ENCODE peak calls at places on chromosome 9, in nine cellular contexts. One of them, this sample, is unnamed.

GRCh38 chr9:34227445-34227844 is 48.6 kb downstream of the UBAP1 start:
- DNase-seq in fibroblast of the aortic adventitia: peak
- DNase-seq in pons: no peak
- DNase-seq in stimulated activated CD8-positive, alpha-beta memory T cell treated with anti-CD3 and anti-CD28 coated beads, Interleukin-7, amount 100 ng/mL, for 1 hour: no peak
- DNase-seq in ovary: no peak
- DNase-seq in GOT3: no peak
- DNase-seq in tibial artery: no peak
- DNase-seq in BJ: no peak
- DNase-seq in NCI-H774: no peak
- DNase-seq in this sample: no peak

GRCh38 chr9:127548352-127548878 is 63.7 kb upstream of the STXBP1 start:
- DNase-seq in fibroblast of the aortic adventitia: no peak
- DNase-seq in pons: no peak
- DNase-seq in stimulated activated CD8-positive, alpha-beta memory T cell treated with anti-CD3 and anti-CD28 coated beads, Interleukin-7, amount 100 ng/mL, for 1 hour: no peak
- DNase-seq in ovary: no peak
- DNase-seq in GOT3: no peak
- DNase-seq in tibial artery: no peak
- DNase-seq in BJ: no peak
- DNase-seq in NCI-H774: no peak
- DNase-seq in this sample: no peak

GRCh38 chr9:92963831-92964606 is 16.7 kb downstream of the FGD3 start:
- DNase-seq in fibroblast of the aortic adventitia: no peak
- DNase-seq in pons: peak
- DNase-seq in stimulated activated CD8-positive, alpha-beta memory T cell treated with anti-CD3 and anti-CD28 coated beads, Interleukin-7, amount 100 ng/mL, for 1 hour: peak
- DNase-seq in ovary: no peak
- DNase-seq in GOT3: no peak
- DNase-seq in tibial artery: no peak
- DNase-seq in BJ: no peak
- DNase-seq in NCI-H774: no peak
- DNase-seq in this sample: no peak

GRCh38 chr9:33250458-33250995 is 10.6 kb downstream of the SPINK4 start:
- DNase-seq in fibroblast of the aortic adventitia: peak
- DNase-seq in pons: no peak
- DNase-seq in stimulated activated CD8-positive, alpha-beta memory T cell treated with anti-CD3 and anti-CD28 coated beads, Interleukin-7, amount 100 ng/mL, for 1 hour: no peak
- DNase-seq in ovary: no peak
- DNase-seq in GOT3: no peak
- DNase-seq in tibial artery: no peak
- DNase-seq in BJ: no peak
- DNase-seq in NCI-H774: no peak
- DNase-seq in this sample: no peak

GRCh38 chr9:107188376-107188775 is 94.7 kb upstream of the RAD23B start:
- DNase-seq in fibroblast of the aortic adventitia: no peak
- DNase-seq in pons: no peak
- DNase-seq in stimulated activated CD8-positive, alpha-beta memory T cell treated with anti-CD3 and anti-CD28 coated beads, Interleukin-7, amount 100 ng/mL, for 1 hour: no peak
- DNase-seq in ovary: no peak
- DNase-seq in GOT3: no peak
- DNase-seq in tibial artery: no peak
- DNase-seq in BJ: no peak
- DNase-seq in NCI-H774: no peak
- DNase-seq in this sample: no peak

GRCh38 chr9:7490317-7491108 is 309.1 kb downstream of the DMAC1 start:
- DNase-seq in fibroblast of the aortic adventitia: no peak
- DNase-seq in pons: no peak
- DNase-seq in stimulated activated CD8-positive, alpha-beta memory T cell treated with anti-CD3 and anti-CD28 coated beads, Interleukin-7, amount 100 ng/mL, for 1 hour: no peak
- DNase-seq in ovary: no peak
- DNase-seq in GOT3: no peak
- DNase-seq in tibial artery: no peak
- DNase-seq in BJ: no peak
- DNase-seq in NCI-H774: no peak
- DNase-seq in this sample: no peak

GRCh38 chr9:114613919-114614318 is 2.8 kb downstream of the TMEM268 start:
- DNase-seq in fibroblast of the aortic adventitia: no peak
- DNase-seq in pons: no peak
- DNase-seq in stimulated activated CD8-positive, alpha-beta memory T cell treated with anti-CD3 and anti-CD28 coated beads, Interleukin-7, amount 100 ng/mL, for 1 hour: no peak
- DNase-seq in ovary: no peak
- DNase-seq in GOT3: no peak
- DNase-seq in tibial artery: no peak
- DNase-seq in BJ: no peak
- DNase-seq in NCI-H774: no peak
- DNase-seq in this sample: no peak

GRCh38 chr9:35905912-35906679 is at the start of gene HRCT1:
- DNase-seq in fibroblast of the aortic adventitia: peak
- DNase-seq in pons: peak
- DNase-seq in stimulated activated CD8-positive, alpha-beta memory T cell treated with anti-CD3 and anti-CD28 coated beads, Interleukin-7, amount 100 ng/mL, for 1 hour: no peak
- DNase-seq in ovary: peak
- DNase-seq in GOT3: peak
- DNase-seq in tibial artery: peak
- DNase-seq in BJ: peak
- DNase-seq in NCI-H774: peak
- DNase-seq in this sample: no peak

GRCh38 chr9:18855636-18856035 is 177.4 kb downstream of the SAXO1 start:
- DNase-seq in fibroblast of the aortic adventitia: peak
- DNase-seq in pons: no peak
- DNase-seq in stimulated activated CD8-positive, alpha-beta memory T cell treated with anti-CD3 and anti-CD28 coated beads, Interleukin-7, amount 100 ng/mL, for 1 hour: no peak
- DNase-seq in ovary: no peak
- DNase-seq in GOT3: no peak
- DNase-seq in tibial artery: no peak
- DNase-seq in BJ: no peak
- DNase-seq in NCI-H774: no peak
- DNase-seq in this sample: no peak

GRCh38 chr9:69179037-69179436 is 5.0 kb downstream of the TJP2 start:
- DNase-seq in fibroblast of the aortic adventitia: no peak
- DNase-seq in pons: no peak
- DNase-seq in stimulated activated CD8-positive, alpha-beta memory T cell treated with anti-CD3 and anti-CD28 coated beads, Interleukin-7, amount 100 ng/mL, for 1 hour: no peak
- DNase-seq in ovary: no peak
- DNase-seq in GOT3: no peak
- DNase-seq in tibial artery: no peak
- DNase-seq in BJ: no peak
- DNase-seq in NCI-H774: no peak
- DNase-seq in this sample: no peak

GRCh38 chr9:132546148-132547051 is 36.0 kb upstream of the BARHL1 start:
- DNase-seq in fibroblast of the aortic adventitia: peak
- DNase-seq in pons: no peak
- DNase-seq in stimulated activated CD8-positive, alpha-beta memory T cell treated with anti-CD3 and anti-CD28 coated beads, Interleukin-7, amount 100 ng/mL, for 1 hour: no peak
- DNase-seq in ovary: peak
- DNase-seq in GOT3: no peak
- DNase-seq in tibial artery: no peak
- DNase-seq in BJ: no peak
- DNase-seq in NCI-H774: peak
- DNase-seq in this sample: peak

GRCh38 chr9:128160603-128160987 is 530 bp downstream of the BBLN start:
- DNase-seq in fibroblast of the aortic adventitia: peak
- DNase-seq in pons: no peak
- DNase-seq in stimulated activated CD8-positive, alpha-beta memory T cell treated with anti-CD3 and anti-CD28 coated beads, Interleukin-7, amount 100 ng/mL, for 1 hour: no peak
- DNase-seq in ovary: no peak
- DNase-seq in GOT3: no peak
- DNase-seq in tibial artery: no peak
- DNase-seq in BJ: no peak
- DNase-seq in NCI-H774: no peak
- DNase-seq in this sample: no peak

GRCh38 chr9:117374076-117374740 is 40.6 kb downstream of the ASTN2 start:
- DNase-seq in fibroblast of the aortic adventitia: no peak
- DNase-seq in pons: no peak
- DNase-seq in stimulated activated CD8-positive, alpha-beta memory T cell treated with anti-CD3 and anti-CD28 coated beads, Interleukin-7, amount 100 ng/mL, for 1 hour: no peak
- DNase-seq in ovary: no peak
- DNase-seq in GOT3: no peak
- DNase-seq in tibial artery: no peak
- DNase-seq in BJ: no peak
- DNase-seq in NCI-H774: no peak
- DNase-seq in this sample: no peak

GRCh38 chr9:72978724-72979123 is 25.9 kb upstream of the ALDH1A1 start:
- DNase-seq in fibroblast of the aortic adventitia: peak
- DNase-seq in pons: no peak
- DNase-seq in stimulated activated CD8-positive, alpha-beta memory T cell treated with anti-CD3 and anti-CD28 coated beads, Interleukin-7, amount 100 ng/mL, for 1 hour: no peak
- DNase-seq in ovary: no peak
- DNase-seq in GOT3: no peak
- DNase-seq in tibial artery: no peak
- DNase-seq in BJ: no peak
- DNase-seq in NCI-H774: no peak
- DNase-seq in this sample: no peak

GRCh38 chr9:131237931-131238401 is 38.3 kb downstream of the FAM78A start:
- DNase-seq in fibroblast of the aortic adventitia: peak
- DNase-seq in pons: peak
- DNase-seq in stimulated activated CD8-positive, alpha-beta memory T cell treated with anti-CD3 and anti-CD28 coated beads, Interleukin-7, amount 100 ng/mL, for 1 hour: peak
- DNase-seq in ovary: no peak
- DNase-seq in GOT3: peak
- DNase-seq in tibial artery: peak
- DNase-seq in BJ: no peak
- DNase-seq in NCI-H774: peak
- DNase-seq in this sample: no peak

GRCh38 chr9:35859310-35859994 is 10.7 kb downstream of the OR13J1 start:
- DNase-seq in fibroblast of the aortic adventitia: peak
- DNase-seq in pons: no peak
- DNase-seq in stimulated activated CD8-positive, alpha-beta memory T cell treated with anti-CD3 and anti-CD28 coated beads, Interleukin-7, amount 100 ng/mL, for 1 hour: no peak
- DNase-seq in ovary: no peak
- DNase-seq in GOT3: no peak
- DNase-seq in tibial artery: no peak
- DNase-seq in BJ: no peak
- DNase-seq in NCI-H774: no peak
- DNase-seq in this sample: peak

GRCh38 chr9:91101598-91102168 is 260.0 kb downstream of the AUH start:
- DNase-seq in fibroblast of the aortic adventitia: no peak
- DNase-seq in pons: no peak
- DNase-seq in stimulated activated CD8-positive, alpha-beta memory T cell treated with anti-CD3 and anti-CD28 coated beads, Interleukin-7, amount 100 ng/mL, for 1 hour: peak
- DNase-seq in ovary: no peak
- DNase-seq in GOT3: no peak
- DNase-seq in tibial artery: no peak
- DNase-seq in BJ: no peak
- DNase-seq in NCI-H774: no peak
- DNase-seq in this sample: no peak

GRCh38 chr9:24582363-24583126 is 36.8 kb upstream of the IZUMO3 start:
- DNase-seq in fibroblast of the aortic adventitia: no peak
- DNase-seq in pons: no peak
- DNase-seq in stimulated activated CD8-positive, alpha-beta memory T cell treated with anti-CD3 and anti-CD28 coated beads, Interleukin-7, amount 100 ng/mL, for 1 hour: no peak
- DNase-seq in ovary: no peak
- DNase-seq in GOT3: no peak
- DNase-seq in tibial artery: no peak
- DNase-seq in BJ: no peak
- DNase-seq in NCI-H774: no peak
- DNase-seq in this sample: no peak

GRCh38 chr9:112748041-112748440 is 2.5 kb upstream of the SNX30 start:
- DNase-seq in fibroblast of the aortic adventitia: no peak
- DNase-seq in pons: no peak
- DNase-seq in stimulated activated CD8-positive, alpha-beta memory T cell treated with anti-CD3 and anti-CD28 coated beads, Interleukin-7, amount 100 ng/mL, for 1 hour: no peak
- DNase-seq in ovary: no peak
- DNase-seq in GOT3: no peak
- DNase-seq in tibial artery: no peak
- DNase-seq in BJ: no peak
- DNase-seq in NCI-H774: no peak
- DNase-seq in this sample: no peak

GRCh38 chr9:89428901-89429890 is 68.7 kb downstream of the SEMA4D start:
- DNase-seq in fibroblast of the aortic adventitia: no peak
- DNase-seq in pons: no peak
- DNase-seq in stimulated activated CD8-positive, alpha-beta memory T cell treated with anti-CD3 and anti-CD28 coated beads, Interleukin-7, amount 100 ng/mL, for 1 hour: no peak
- DNase-seq in ovary: no peak
- DNase-seq in GOT3: no peak
- DNase-seq in tibial artery: no peak
- DNase-seq in BJ: no peak
- DNase-seq in NCI-H774: no peak
- DNase-seq in this sample: no peak

GRCh38 chr9:33466565-33467495 is 6.9 kb downstream of the NOL6 start:
- DNase-seq in fibroblast of the aortic adventitia: peak
- DNase-seq in pons: no peak
- DNase-seq in stimulated activated CD8-positive, alpha-beta memory T cell treated with anti-CD3 and anti-CD28 coated beads, Interleukin-7, amount 100 ng/mL, for 1 hour: peak
- DNase-seq in ovary: peak
- DNase-seq in GOT3: no peak
- DNase-seq in tibial artery: peak
- DNase-seq in BJ: no peak
- DNase-seq in NCI-H774: no peak
- DNase-seq in this sample: peak

GRCh38 chr9:81720450-81721086 is 31.2 kb upstream of the TLE1 start:
- DNase-seq in fibroblast of the aortic adventitia: no peak
- DNase-seq in pons: no peak
- DNase-seq in stimulated activated CD8-positive, alpha-beta memory T cell treated with anti-CD3 and anti-CD28 coated beads, Interleukin-7, amount 100 ng/mL, for 1 hour: no peak
- DNase-seq in ovary: no peak
- DNase-seq in GOT3: no peak
- DNase-seq in tibial artery: no peak
- DNase-seq in BJ: no peak
- DNase-seq in NCI-H774: no peak
- DNase-seq in this sample: no peak

GRCh38 chr9:88197016-88197415 is 58.7 kb upstream of the SPATA31C2 start:
- DNase-seq in fibroblast of the aortic adventitia: peak
- DNase-seq in pons: peak
- DNase-seq in stimulated activated CD8-positive, alpha-beta memory T cell treated with anti-CD3 and anti-CD28 coated beads, Interleukin-7, amount 100 ng/mL, for 1 hour: no peak
- DNase-seq in ovary: no peak
- DNase-seq in GOT3: no peak
- DNase-seq in tibial artery: peak
- DNase-seq in BJ: peak
- DNase-seq in NCI-H774: no peak
- DNase-seq in this sample: no peak

GRCh38 chr9:113436753-113437515 is 26.4 kb downstream of the C9orf43 start:
- DNase-seq in fibroblast of the aortic adventitia: peak
- DNase-seq in pons: no peak
- DNase-seq in stimulated activated CD8-positive, alpha-beta memory T cell treated with anti-CD3 and anti-CD28 coated beads, Interleukin-7, amount 100 ng/mL, for 1 hour: no peak
- DNase-seq in ovary: no peak
- DNase-seq in GOT3: no peak
- DNase-seq in tibial artery: no peak
- DNase-seq in BJ: no peak
- DNase-seq in NCI-H774: no peak
- DNase-seq in this sample: no peak

GRCh38 chr9:132989414-132989996 is 11.0 kb downstream of the GFI1B start:
- DNase-seq in fibroblast of the aortic adventitia: no peak
- DNase-seq in pons: no peak
- DNase-seq in stimulated activated CD8-positive, alpha-beta memory T cell treated with anti-CD3 and anti-CD28 coated beads, Interleukin-7, amount 100 ng/mL, for 1 hour: no peak
- DNase-seq in ovary: no peak
- DNase-seq in GOT3: no peak
- DNase-seq in tibial artery: no peak
- DNase-seq in BJ: no peak
- DNase-seq in NCI-H774: no peak
- DNase-seq in this sample: no peak

GRCh38 chr9:137564134-137564533 is 12.5 kb downstream of the MRPL41 start:
- DNase-seq in fibroblast of the aortic adventitia: no peak
- DNase-seq in pons: no peak
- DNase-seq in stimulated activated CD8-positive, alpha-beta memory T cell treated with anti-CD3 and anti-CD28 coated beads, Interleukin-7, amount 100 ng/mL, for 1 hour: no peak
- DNase-seq in ovary: no peak
- DNase-seq in GOT3: no peak
- DNase-seq in tibial artery: no peak
- DNase-seq in BJ: no peak
- DNase-seq in NCI-H774: no peak
- DNase-seq in this sample: no peak

GRCh38 chr9:125463926-125464325 is 202.3 kb downstream of the GAPVD1 start:
- DNase-seq in fibroblast of the aortic adventitia: no peak
- DNase-seq in pons: no peak
- DNase-seq in stimulated activated CD8-positive, alpha-beta memory T cell treated with anti-CD3 and anti-CD28 coated beads, Interleukin-7, amount 100 ng/mL, for 1 hour: no peak
- DNase-seq in ovary: no peak
- DNase-seq in GOT3: no peak
- DNase-seq in tibial artery: no peak
- DNase-seq in BJ: no peak
- DNase-seq in NCI-H774: no peak
- DNase-seq in this sample: no peak

GRCh38 chr9:2229109-2229733 is 214.1 kb downstream of the SMARCA2 start:
- DNase-seq in fibroblast of the aortic adventitia: no peak
- DNase-seq in pons: peak
- DNase-seq in stimulated activated CD8-positive, alpha-beta memory T cell treated with anti-CD3 and anti-CD28 coated beads, Interleukin-7, amount 100 ng/mL, for 1 hour: no peak
- DNase-seq in ovary: no peak
- DNase-seq in GOT3: no peak
- DNase-seq in tibial artery: no peak
- DNase-seq in BJ: no peak
- DNase-seq in NCI-H774: no peak
- DNase-seq in this sample: no peak

GRCh38 chr9:98316445-98317133 is 61.1 kb upstream of the TBC1D2 start:
- DNase-seq in fibroblast of the aortic adventitia: no peak
- DNase-seq in pons: no peak
- DNase-seq in stimulated activated CD8-positive, alpha-beta memory T cell treated with anti-CD3 and anti-CD28 coated beads, Interleukin-7, amount 100 ng/mL, for 1 hour: no peak
- DNase-seq in ovary: no peak
- DNase-seq in GOT3: no peak
- DNase-seq in tibial artery: no peak
- DNase-seq in BJ: no peak
- DNase-seq in NCI-H774: no peak
- DNase-seq in this sample: no peak

GRCh38 chr9:113580041-113580953 is 116.8 kb downstream of the RGS3 start:
- DNase-seq in fibroblast of the aortic adventitia: peak
- DNase-seq in pons: peak
- DNase-seq in stimulated activated CD8-positive, alpha-beta memory T cell treated with anti-CD3 and anti-CD28 coated beads, Interleukin-7, amount 100 ng/mL, for 1 hour: no peak
- DNase-seq in ovary: no peak
- DNase-seq in GOT3: no peak
- DNase-seq in tibial artery: peak
- DNase-seq in BJ: no peak
- DNase-seq in NCI-H774: no peak
- DNase-seq in this sample: no peak

GRCh38 chr9:131670247-131670681 is 69.6 kb downstream of the RAPGEF1 start:
- DNase-seq in fibroblast of the aortic adventitia: no peak
- DNase-seq in pons: peak
- DNase-seq in stimulated activated CD8-positive, alpha-beta memory T cell treated with anti-CD3 and anti-CD28 coated beads, Interleukin-7, amount 100 ng/mL, for 1 hour: no peak
- DNase-seq in ovary: no peak
- DNase-seq in GOT3: no peak
- DNase-seq in tibial artery: peak
- DNase-seq in BJ: no peak
- DNase-seq in NCI-H774: no peak
- DNase-seq in this sample: no peak

This sample was measured in progenitor cell of endocrine pancreas.